ENCODE peak calls at places on chromosomes 6 and 20, in six cellular contexts. F, G, O, Z, E and P are unnamed samples.

GRCh38 chr6:1390805-1391511 is 1.6 kb downstream of the FOXF2 start:
- DNase-seq in F (no peak), G (peak), O (no peak), Z (no peak), E (no peak), P (no peak)

GRCh38 chr6:139698526-139699182 is 324.2 kb upstream of the CITED2 start:
- DNase-seq in F (no peak), G (no peak), O (no peak), Z (no peak), E (no peak), P (no peak)

GRCh38 chr20:6583134-6583738 is 184.2 kb upstream of the BMP2 start:
- DNase-seq in F (no peak), G (peak), O (no peak), Z (no peak), E (no peak), P (no peak)

GRCh38 chr6:41449399-41450245 is 96.6 kb upstream of the FOXP4 start:
- DNase-seq in F (no peak), G (no peak), O (no peak), Z (no peak), E (no peak), P (no peak)

GRCh38 chr20:59696476-59696875 is 92.1 kb downstream of the PHACTR3 start:
- DNase-seq in F (no peak), G (no peak), O (no peak), Z (no peak), E (no peak), P (no peak)

GRCh38 chr20:50664248-50664647 is 27.1 kb downstream of the RIPOR3 start:
- DNase-seq in F (no peak), G (no peak), O (no peak), Z (no peak), E (no peak), P (no peak)

GRCh38 chr6:32483968-32484613 is 44.4 kb downstream of the HLA-DRA start:
- DNase-seq in F (no peak), G (no peak), O (no peak), Z (no peak), E (no peak), P (no peak)

GRCh38 chr6:75130784-75131183 is 75.1 kb downstream of the COL12A1 start:
- DNase-seq in F (no peak), G (no peak), O (no peak), Z (no peak), E (no peak), P (no peak)

GRCh38 chr20:50019466-50020256 is 36.9 kb downstream of the SNAI1 start:
- DNase-seq in F (no peak), G (no peak), O (no peak), Z (no peak), E (no peak), P (no peak)